ENCODE peak calls at places on chromosomes 3 and 15, in seven cellular contexts. One of them, this sample, is unnamed. For H3K9me3, the result is how much of the 10 kb centered on the place peaks cover.

GRCh38 chr3:30604091-30604490 is 2.3 kb upstream of the TGFBR2 start:
- DNase-seq in astrocyte: no peak
- DNase-seq in uterus: no peak
- DNase-seq in heart left ventricle: no peak
- DNase-seq in hepatocyte: no peak
- DNase-seq in lung: no peak
- DNase-seq in adrenal gland: no peak
- DNase-seq in this sample: no peak

GRCh38 chr15:40002295-40002694 is 36.7 kb downstream of the SRP14 start:
- DNase-seq in astrocyte: peak
- DNase-seq in uterus: no peak
- DNase-seq in heart left ventricle: no peak
- DNase-seq in lung: no peak
- DNase-seq in hepatocyte: peak
- DNase-seq in adrenal gland: no peak
- DNase-seq in this sample: no peak

GRCh38 chr3:128270559-128271492 is 117.5 kb downstream of the EEFSEC start:
- DNase-seq in uterus: no peak
- DNase-seq in hepatocyte: no peak
- DNase-seq in adrenal gland: no peak
- DNase-seq in heart left ventricle: no peak
- DNase-seq in astrocyte: no peak
- DNase-seq in lung: no peak
- DNase-seq in this sample: no peak

GRCh38 chr3:30871720-30872119 is 22.7 kb downstream of the GADL1 start:
- DNase-seq in adrenal gland: no peak
- DNase-seq in uterus: no peak
- DNase-seq in astrocyte: peak
- DNase-seq in lung: no peak
- DNase-seq in heart left ventricle: no peak
- DNase-seq in hepatocyte: no peak
- DNase-seq in this sample: no peak

GRCh38 chr3:183837894-183838293 is 12.5 kb upstream of the MAP6D1 start:
- DNase-seq in hepatocyte: no peak
- DNase-seq in lung: no peak
- DNase-seq in astrocyte: no peak
- DNase-seq in uterus: no peak
- DNase-seq in heart left ventricle: no peak
- DNase-seq in adrenal gland: no peak
- DNase-seq in this sample: no peak

GRCh38 chr15:66859688-66860253 is 157.7 kb downstream of the SMAD6 start:
- DNase-seq in uterus: no peak
- DNase-seq in astrocyte: no peak
- DNase-seq in hepatocyte: no peak
- DNase-seq in heart left ventricle: peak
- DNase-seq in lung: no peak
- DNase-seq in adrenal gland: no peak
- DNase-seq in this sample: peak

GRCh38 chr15:84681822-84682221 is 23.8 kb upstream of the NMB start:
- DNase-seq in heart left ventricle: no peak
- DNase-seq in adrenal gland: no peak
- DNase-seq in astrocyte: peak
- DNase-seq in hepatocyte: no peak
- DNase-seq in lung: no peak
- DNase-seq in uterus: no peak
- DNase-seq in this sample: no peak

GRCh38 chr3:40476478-40477470 is at the start of gene ZNF619:
- DNase-seq in adrenal gland: peak
- DNase-seq in heart left ventricle: peak
- DNase-seq in astrocyte: peak
- DNase-seq in uterus: peak
- DNase-seq in hepatocyte: peak
- DNase-seq in lung: peak
- DNase-seq in this sample: peak

GRCh38 chr3:53243165-53243564 is 12.7 kb downstream of the TKT start:
- DNase-seq in uterus: no peak
- DNase-seq in heart left ventricle: no peak
- DNase-seq in astrocyte: peak
- DNase-seq in adrenal gland: peak
- DNase-seq in hepatocyte: no peak
- DNase-seq in lung: no peak
- DNase-seq in this sample: no peak

GRCh38 chr15:74269362-74270035 is 33.4 kb downstream of the CCDC33 start:
- DNase-seq in uterus: no peak
- DNase-seq in hepatocyte: no peak
- DNase-seq in astrocyte: no peak
- DNase-seq in lung: no peak
- DNase-seq in adrenal gland: no peak
- DNase-seq in heart left ventricle: no peak
- DNase-seq in this sample: no peak

GRCh38 chr3:128113817-128114794 is 9.5 kb downstream of the RUVBL1 start:
- DNase-seq in hepatocyte: no peak
- DNase-seq in astrocyte: no peak
- DNase-seq in lung: no peak
- DNase-seq in adrenal gland: peak
- DNase-seq in heart left ventricle: no peak
- DNase-seq in uterus: no peak
- DNase-seq in this sample: no peak

GRCh38 chr3:2356298-2356950 is 257.8 kb downstream of the CNTN4 start:
- DNase-seq in astrocyte: no peak
- DNase-seq in lung: no peak
- DNase-seq in adrenal gland: no peak
- DNase-seq in heart left ventricle: no peak
- DNase-seq in uterus: no peak
- DNase-seq in hepatocyte: no peak
- DNase-seq in this sample: no peak

GRCh38 chr15:100902436-100903190 is 16.5 kb upstream of the LRRK1 start:
- DNase-seq in astrocyte: peak
- DNase-seq in adrenal gland: peak
- DNase-seq in lung: peak
- DNase-seq in heart left ventricle: peak
- DNase-seq in hepatocyte: peak
- DNase-seq in uterus: peak
- DNase-seq in this sample: peak

GRCh38 chr3:131349946-131350347 is 31.6 kb upstream of the NUDT16 start:
- DNase-seq in heart left ventricle: peak
- DNase-seq in astrocyte: peak
- DNase-seq in hepatocyte: peak
- DNase-seq in lung: no peak
- DNase-seq in adrenal gland: peak
- DNase-seq in uterus: no peak
- DNase-seq in this sample: no peak

GRCh38 chr3:98020412-98020811 is 14.7 kb downstream of the GABRR3 start:
- DNase-seq in lung: no peak
- DNase-seq in hepatocyte: no peak
- DNase-seq in astrocyte: no peak
- DNase-seq in adrenal gland: no peak
- DNase-seq in heart left ventricle: no peak
- DNase-seq in uterus: no peak
- DNase-seq in this sample: no peak

GRCh38 chr15:49215768-49216739 is 46.0 kb downstream of the GALK2 start:
- DNase-seq in adrenal gland: peak
- DNase-seq in uterus: no peak
- DNase-seq in astrocyte: no peak
- DNase-seq in lung: peak
- DNase-seq in hepatocyte: no peak
- DNase-seq in heart left ventricle: peak
- DNase-seq in this sample: no peak

GRCh38 chr3:71872256-71872655 is 87.3 kb upstream of the PROK2 start:
- DNase-seq in lung: no peak
- DNase-seq in hepatocyte: peak
- DNase-seq in heart left ventricle: no peak
- DNase-seq in adrenal gland: no peak
- DNase-seq in uterus: no peak
- DNase-seq in astrocyte: no peak
- DNase-seq in this sample: no peak

GRCh38 chr3:16338999-16339398 is 74.0 kb downstream of the OXNAD1 start:
- DNase-seq in adrenal gland: peak
- DNase-seq in hepatocyte: peak
- DNase-seq in astrocyte: peak
- DNase-seq in uterus: no peak
- DNase-seq in lung: peak
- DNase-seq in heart left ventricle: no peak
- DNase-seq in this sample: no peak

GRCh38 chr3:177835008-177835407 is 637.7 kb upstream of the TBL1XR1 start:
- DNase-seq in uterus: no peak
- DNase-seq in hepatocyte: no peak
- DNase-seq in lung: no peak
- DNase-seq in adrenal gland: no peak
- DNase-seq in heart left ventricle: no peak
- DNase-seq in astrocyte: peak
- DNase-seq in this sample: no peak

GRCh38 chr3:77462951-77463350 is 423.1 kb downstream of the ROBO2 start:
- DNase-seq in uterus: no peak
- DNase-seq in hepatocyte: no peak
- DNase-seq in adrenal gland: no peak
- DNase-seq in astrocyte: no peak
- DNase-seq in heart left ventricle: no peak
- DNase-seq in lung: no peak
- DNase-seq in this sample: no peak

GRCh38 chr3:123776383-123776782 is 107.7 kb downstream of the MYLK start:
- DNase-seq in uterus: no peak
- DNase-seq in lung: no peak
- DNase-seq in heart left ventricle: no peak
- DNase-seq in hepatocyte: no peak
- DNase-seq in astrocyte: no peak
- DNase-seq in adrenal gland: no peak
- DNase-seq in this sample: no peak

GRCh38 chr3:66816110-66816761 is 181.9 kb upstream of the KBTBD8 start:
- DNase-seq in heart left ventricle: no peak
- DNase-seq in lung: no peak
- DNase-seq in uterus: no peak
- DNase-seq in astrocyte: peak
- DNase-seq in adrenal gland: no peak
- DNase-seq in hepatocyte: peak
- DNase-seq in this sample: no peak

GRCh38 chr15:46275701-46276100 is 640.9 kb downstream of the SQOR start:
- DNase-seq in uterus: no peak
- DNase-seq in lung: no peak
- DNase-seq in astrocyte: no peak
- DNase-seq in heart left ventricle: no peak
- DNase-seq in hepatocyte: no peak
- DNase-seq in adrenal gland: no peak
- DNase-seq in this sample: no peak

GRCh38 chr3:120743081-120743365 is 479 bp downstream of the GTF2E1 start:
- DNase-seq in hepatocyte: no peak
- DNase-seq in astrocyte: peak
- DNase-seq in lung: no peak
- DNase-seq in heart left ventricle: no peak
- DNase-seq in adrenal gland: no peak
- DNase-seq in uterus: no peak
- DNase-seq in this sample: no peak

GRCh38 chr3:60979861-60980739 is 271.2 kb downstream of the FHIT start:
- DNase-seq in lung: no peak
- DNase-seq in hepatocyte: no peak
- DNase-seq in astrocyte: peak
- DNase-seq in uterus: no peak
- DNase-seq in heart left ventricle: no peak
- DNase-seq in adrenal gland: no peak
- DNase-seq in this sample: no peak

GRCh38 chr15:100860829-100861510 is 18.7 kb upstream of the ALDH1A3 start:
- DNase-seq in hepatocyte: no peak
- DNase-seq in adrenal gland: no peak
- DNase-seq in astrocyte: no peak
- DNase-seq in lung: no peak
- DNase-seq in uterus: no peak
- DNase-seq in heart left ventricle: no peak
- DNase-seq in this sample: peak

GRCh38 chr15:65519781-65520299 is 2.4 kb upstream of the DPP8 start:
- DNase-seq in adrenal gland: no peak
- DNase-seq in lung: no peak
- DNase-seq in heart left ventricle: no peak
- DNase-seq in astrocyte: no peak
- DNase-seq in hepatocyte: no peak
- DNase-seq in uterus: no peak
- DNase-seq in this sample: no peak

GRCh38 chr3:26246901-26247300 is 375.7 kb upstream of the LRRC3B start:
- DNase-seq in lung: no peak
- DNase-seq in heart left ventricle: no peak
- DNase-seq in uterus: no peak
- DNase-seq in hepatocyte: no peak
- DNase-seq in astrocyte: no peak
- DNase-seq in adrenal gland: no peak
- DNase-seq in this sample: no peak
- H3K9me3 ChIP-seq in lung: under half
- H3K9me3 ChIP-seq in heart left ventricle: under half
- H3K9me3 ChIP-seq in uterus: under half
- H3K9me3 ChIP-seq in hepatocyte: under half
- H3K9me3 ChIP-seq in astrocyte: under half
- H3K9me3 ChIP-seq in adrenal gland: under half
- H3K9me3 ChIP-seq in this sample: under half

GRCh38 chr3:80785875-80786274 is 975.6 kb downstream of the GBE1 start:
- DNase-seq in hepatocyte: no peak
- DNase-seq in lung: no peak
- DNase-seq in heart left ventricle: no peak
- DNase-seq in uterus: no peak
- DNase-seq in astrocyte: no peak
- DNase-seq in adrenal gland: no peak
- DNase-seq in this sample: no peak

GRCh38 chr3:80788914-80789313 is 972.5 kb downstream of the GBE1 start:
- DNase-seq in astrocyte: no peak
- DNase-seq in adrenal gland: no peak
- DNase-seq in uterus: no peak
- DNase-seq in lung: no peak
- DNase-seq in heart left ventricle: no peak
- DNase-seq in hepatocyte: no peak
- DNase-seq in this sample: no peak

GRCh38 chr3:80785475-80785874 is 976.0 kb downstream of the GBE1 start:
- DNase-seq in adrenal gland: no peak
- DNase-seq in astrocyte: no peak
- DNase-seq in lung: no peak
- DNase-seq in hepatocyte: peak
- DNase-seq in uterus: no peak
- DNase-seq in heart left ventricle: no peak
- DNase-seq in this sample: no peak
- TF ChIP-seq CTCF in adrenal gland: no peak
- TF ChIP-seq CTCF in astrocyte: peak
- TF ChIP-seq CTCF in lung: no peak
- TF ChIP-seq CTCF in hepatocyte: peak
- TF ChIP-seq CTCF in uterus: no peak
- TF ChIP-seq CTCF in heart left ventricle: no peak
- TF ChIP-seq CTCF in this sample: no peak

GRCh38 chr15:76625267-76625666 is 279.9 kb downstream of the SCAPER start:
- DNase-seq in astrocyte: no peak
- DNase-seq in uterus: no peak
- DNase-seq in hepatocyte: no peak
- DNase-seq in lung: no peak
- DNase-seq in heart left ventricle: no peak
- DNase-seq in adrenal gland: no peak
- DNase-seq in this sample: no peak
- H3K4me3 ChIP-seq in astrocyte: no peak
- H3K4me3 ChIP-seq in uterus: no peak
- H3K4me3 ChIP-seq in hepatocyte: no peak
- H3K4me3 ChIP-seq in lung: no peak
- H3K4me3 ChIP-seq in heart left ventricle: no peak
- H3K4me3 ChIP-seq in adrenal gland: no peak
- H3K4me3 ChIP-seq in this sample: no peak

DNA sequence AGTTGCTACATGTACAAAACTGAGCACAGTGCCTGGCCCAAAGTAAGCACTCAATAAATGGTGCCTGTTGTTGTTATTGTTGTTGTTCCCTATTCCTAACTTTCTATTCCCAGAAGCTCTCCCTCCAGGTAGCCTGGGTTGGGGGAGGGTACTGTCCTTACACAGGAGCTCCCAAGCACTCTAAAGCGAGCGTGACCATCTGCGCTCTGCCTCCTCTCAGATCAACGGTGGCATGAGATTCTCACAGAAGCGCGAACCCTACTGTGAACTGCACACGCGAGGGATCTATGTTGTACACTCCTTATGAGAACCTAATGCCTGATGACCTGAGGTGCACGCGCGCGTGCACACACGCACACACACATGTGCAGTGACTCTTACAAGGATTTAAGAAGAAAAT is 33.9 kb downstream of the ANXA2 start:
- DNase-seq in heart left ventricle: no peak
- DNase-seq in hepatocyte: no peak
- DNase-seq in uterus: no peak
- DNase-seq in adrenal gland: no peak
- DNase-seq in lung: no peak
- DNase-seq in astrocyte: no peak
- DNase-seq in this sample: no peak
- H3K9me3 ChIP-seq in heart left ventricle: under half
- H3K9me3 ChIP-seq in hepatocyte: under half
- H3K9me3 ChIP-seq in uterus: under half
- H3K9me3 ChIP-seq in adrenal gland: under half
- H3K9me3 ChIP-seq in lung: under half
- H3K9me3 ChIP-seq in astrocyte: under half
- H3K9me3 ChIP-seq in this sample: under half

This sample was measured in sigmoid colon.